ENCODE peak calls at places on chromosomes 3 and 15, in four cellular contexts. G is stimulated activated CD4-positive, alpha-beta T cell treated with anti-CD3 and anti-CD28 coated beads, Interleukin-2, amount 100 ng/mL, for 48 hours; A is H9; M is neural progenitor cell. B is an unnamed sample.

GRCh38 chr15:52480990-52481389 is 47.7 kb downstream of the MYO5A start:
- DNase-seq in G (no peak), A (no peak), M (no peak), B (no peak)

GRCh38 chr3:162196964-162197363 is 700.4 kb downstream of the OTOL1 start:
- DNase-seq in G (no peak), A (no peak), M (no peak), B (no peak)

GRCh38 chr15:26972636-26973035 is 1.7 kb downstream of the GABRG3 start:
- DNase-seq in G (no peak), A (no peak), M (no peak), B (peak)

GRCh38 chr3:41265823-41266273 is 66.5 kb downstream of the CTNNB1 start:
- DNase-seq in G (no peak), A (no peak), M (no peak), B (no peak)

GRCh38 chr3:129934234-129935123 is 40.0 kb upstream of the TRH start:
- DNase-seq in G (peak), A (peak), M (peak), B (peak)

GRCh38 chr15:78654272-78654671 is 13.3 kb upstream of the CHRNB4 start:
- DNase-seq in G (no peak), A (no peak), M (no peak), B (no peak)

GRCh38 chr3:176633511-176633910 is 563.8 kb downstream of the TBL1XR1 start:
- DNase-seq in G (no peak), A (peak), M (peak), B (peak)

GRCh38 chr3:42703695-42704025 is 1.1 kb upstream of the HHATL start:
- DNase-seq in G (no peak), A (peak), M (no peak), B (no peak)

GRCh38 chr3:123390865-123391613 is 57.9 kb downstream of the ADCY5 start:
- DNase-seq in G (no peak), A (no peak), M (no peak), B (no peak)

GRCh38 chr3:1774597-1774996 is 324.1 kb upstream of the CNTN4 start:
- DNase-seq in G (no peak), A (no peak), M (no peak), B (no peak)

GRCh38 chr3:194750409-194750808 is 64.7 kb downstream of the FAM43A start:
- DNase-seq in G (no peak), A (peak), M (peak), B (no peak)

GRCh38 chr15:67240235-67241131 is 14.0 kb downstream of the AAGAB start:
- DNase-seq in G (no peak), A (no peak), M (no peak), B (peak)

GRCh38 chr15:43150171-43150929 is 17.0 kb downstream of the TMEM62 start:
- DNase-seq in G (no peak), A (no peak), M (no peak), B (peak)

GRCh38 chr3:52829906-52830463 is 487 bp downstream of the ITIH4 start:
- DNase-seq in G (no peak), A (no peak), M (no peak), B (no peak)

GRCh38 chr3:137988152-137988551 is 21.8 kb upstream of the CLDN18 start:
- DNase-seq in G (no peak), A (no peak), M (no peak), B (no peak)

GRCh38 chr3:16060945-16061344 is 113.5 kb upstream of the GALNT15 start:
- DNase-seq in G (no peak), A (no peak), M (no peak), B (peak)

B was measured in mesendoderm.